ENCODE peak calls at places on chromosome 14, in nine cellular contexts. One of them, this sample, is unnamed.
A peak's percentile ranks its signal among the peaks of the same experiment; 100 is the strongest.

GRCh38 chr14:53791116-53791515 is 165.5 kb downstream of the BMP4 start:
- DNase-seq in right atrium auricular region: no peak
- DNase-seq in activated CD8-positive, alpha-beta memory T cell treated with anti-CD3 and anti-CD28 coated beads, Interleukin-2, amount 10 ng/mL, durations not matched to agents 7 days and 5 days: no peak
- DNase-seq in iPS-NIHi11: no peak
- DNase-seq in uterus: no peak
- DNase-seq in activated naive CD8-positive, alpha-beta T cell treated with anti-CD3 and anti-CD28 coated beads, Interleukin-2, amount 10 ng/mL, durations not matched to agents 7 days and 5 days: no peak
- DNase-seq in CD4-positive, CD25-positive, alpha-beta regulatory T cell: no peak
- DNase-seq in hypothalamus: no peak
- DNase-seq in COR-L47: no peak
- DNase-seq in this sample: no peak

GRCh38 chr14:104843442-104844305 is 21.4 kb upstream of the CEP170B start:
- DNase-seq in COR-L47: no peak
- DNase-seq in uterus: no peak
- DNase-seq in activated naive CD8-positive, alpha-beta T cell treated with anti-CD3 and anti-CD28 coated beads, Interleukin-2, amount 10 ng/mL, durations not matched to agents 7 days and 5 days: no peak
- DNase-seq in iPS-NIHi11: peak; percentile 74
- DNase-seq in activated CD8-positive, alpha-beta memory T cell treated with anti-CD3 and anti-CD28 coated beads, Interleukin-2, amount 10 ng/mL, durations not matched to agents 7 days and 5 days: no peak
- DNase-seq in CD4-positive, CD25-positive, alpha-beta regulatory T cell: no peak
- DNase-seq in hypothalamus: no peak
- DNase-seq in right atrium auricular region: no peak
- DNase-seq in this sample: no peak

GRCh38 chr14:55799523-55800095 is 219.6 kb downstream of the KTN1 start:
- DNase-seq in iPS-NIHi11: no peak
- DNase-seq in hypothalamus: no peak
- DNase-seq in CD4-positive, CD25-positive, alpha-beta regulatory T cell: no peak
- DNase-seq in activated CD8-positive, alpha-beta memory T cell treated with anti-CD3 and anti-CD28 coated beads, Interleukin-2, amount 10 ng/mL, durations not matched to agents 7 days and 5 days: no peak
- DNase-seq in right atrium auricular region: no peak
- DNase-seq in COR-L47: no peak
- DNase-seq in activated naive CD8-positive, alpha-beta T cell treated with anti-CD3 and anti-CD28 coated beads, Interleukin-2, amount 10 ng/mL, durations not matched to agents 7 days and 5 days: no peak
- DNase-seq in uterus: no peak
- DNase-seq in this sample: no peak

GRCh38 chr14:97180304-97181200 is 383.4 kb downstream of the VRK1 start:
- DNase-seq in activated naive CD8-positive, alpha-beta T cell treated with anti-CD3 and anti-CD28 coated beads, Interleukin-2, amount 10 ng/mL, durations not matched to agents 7 days and 5 days: no peak
- DNase-seq in CD4-positive, CD25-positive, alpha-beta regulatory T cell: no peak
- DNase-seq in right atrium auricular region: no peak
- DNase-seq in iPS-NIHi11: no peak
- DNase-seq in hypothalamus: no peak
- DNase-seq in uterus: no peak
- DNase-seq in activated CD8-positive, alpha-beta memory T cell treated with anti-CD3 and anti-CD28 coated beads, Interleukin-2, amount 10 ng/mL, durations not matched to agents 7 days and 5 days: no peak
- DNase-seq in COR-L47: no peak
- DNase-seq in this sample: no peak

GRCh38 chr14:74955229-74955999 is at the start of gene PGF:
- DNase-seq in right atrium auricular region: no peak
- DNase-seq in COR-L47: peak; percentile 23
- DNase-seq in activated CD8-positive, alpha-beta memory T cell treated with anti-CD3 and anti-CD28 coated beads, Interleukin-2, amount 10 ng/mL, durations not matched to agents 7 days and 5 days: peak; percentile 48
- DNase-seq in iPS-NIHi11: peak; percentile 93
- DNase-seq in uterus: peak; percentile 78
- DNase-seq in CD4-positive, CD25-positive, alpha-beta regulatory T cell: no peak
- DNase-seq in hypothalamus: peak; percentile 36
- DNase-seq in activated naive CD8-positive, alpha-beta T cell treated with anti-CD3 and anti-CD28 coated beads, Interleukin-2, amount 10 ng/mL, durations not matched to agents 7 days and 5 days: peak; percentile 58
- DNase-seq in this sample: peak; percentile 41

GRCh38 chr14:42004321-42004720 is 397.6 kb downstream of the LRFN5 start:
- DNase-seq in COR-L47: no peak
- DNase-seq in right atrium auricular region: no peak
- DNase-seq in hypothalamus: no peak
- DNase-seq in iPS-NIHi11: no peak
- DNase-seq in CD4-positive, CD25-positive, alpha-beta regulatory T cell: no peak
- DNase-seq in activated naive CD8-positive, alpha-beta T cell treated with anti-CD3 and anti-CD28 coated beads, Interleukin-2, amount 10 ng/mL, durations not matched to agents 7 days and 5 days: no peak
- DNase-seq in activated CD8-positive, alpha-beta memory T cell treated with anti-CD3 and anti-CD28 coated beads, Interleukin-2, amount 10 ng/mL, durations not matched to agents 7 days and 5 days: no peak
- DNase-seq in uterus: no peak
- DNase-seq in this sample: no peak

GRCh38 chr14:103802353-103802752 is 45.0 kb downstream of the PPP1R13B start:
- DNase-seq in iPS-NIHi11: no peak
- DNase-seq in uterus: no peak
- DNase-seq in CD4-positive, CD25-positive, alpha-beta regulatory T cell: no peak
- DNase-seq in activated CD8-positive, alpha-beta memory T cell treated with anti-CD3 and anti-CD28 coated beads, Interleukin-2, amount 10 ng/mL, durations not matched to agents 7 days and 5 days: no peak
- DNase-seq in COR-L47: no peak
- DNase-seq in right atrium auricular region: no peak
- DNase-seq in activated naive CD8-positive, alpha-beta T cell treated with anti-CD3 and anti-CD28 coated beads, Interleukin-2, amount 10 ng/mL, durations not matched to agents 7 days and 5 days: no peak
- DNase-seq in hypothalamus: no peak
- DNase-seq in this sample: no peak

GRCh38 chr14:35122696-35123387 is 490 bp downstream of the PRORP start:
- DNase-seq in right atrium auricular region: no peak
- DNase-seq in iPS-NIHi11: peak; percentile 46
- DNase-seq in activated naive CD8-positive, alpha-beta T cell treated with anti-CD3 and anti-CD28 coated beads, Interleukin-2, amount 10 ng/mL, durations not matched to agents 7 days and 5 days: no peak
- DNase-seq in hypothalamus: no peak
- DNase-seq in activated CD8-positive, alpha-beta memory T cell treated with anti-CD3 and anti-CD28 coated beads, Interleukin-2, amount 10 ng/mL, durations not matched to agents 7 days and 5 days: no peak
- DNase-seq in CD4-positive, CD25-positive, alpha-beta regulatory T cell: no peak
- DNase-seq in COR-L47: no peak
- DNase-seq in uterus: no peak
- DNase-seq in this sample: no peak

GRCh38 chr14:106657460-106657859 is 1131.1 kb downstream of the TMEM121 start:
- DNase-seq in uterus: no peak
- DNase-seq in activated CD8-positive, alpha-beta memory T cell treated with anti-CD3 and anti-CD28 coated beads, Interleukin-2, amount 10 ng/mL, durations not matched to agents 7 days and 5 days: peak; percentile 61
- DNase-seq in iPS-NIHi11: no peak
- DNase-seq in right atrium auricular region: no peak
- DNase-seq in COR-L47: no peak
- DNase-seq in activated naive CD8-positive, alpha-beta T cell treated with anti-CD3 and anti-CD28 coated beads, Interleukin-2, amount 10 ng/mL, durations not matched to agents 7 days and 5 days: peak; percentile 71
- DNase-seq in CD4-positive, CD25-positive, alpha-beta regulatory T cell: peak; percentile 27
- DNase-seq in hypothalamus: no peak
- DNase-seq in this sample: no peak

GRCh38 chr14:105500036-105500725 is 9.1 kb downstream of the TEDC1 start:
- DNase-seq in activated CD8-positive, alpha-beta memory T cell treated with anti-CD3 and anti-CD28 coated beads, Interleukin-2, amount 10 ng/mL, durations not matched to agents 7 days and 5 days: no peak
- DNase-seq in CD4-positive, CD25-positive, alpha-beta regulatory T cell: no peak
- DNase-seq in activated naive CD8-positive, alpha-beta T cell treated with anti-CD3 and anti-CD28 coated beads, Interleukin-2, amount 10 ng/mL, durations not matched to agents 7 days and 5 days: peak; percentile 28
- DNase-seq in hypothalamus: no peak
- DNase-seq in COR-L47: no peak
- DNase-seq in iPS-NIHi11: no peak
- DNase-seq in right atrium auricular region: no peak
- DNase-seq in uterus: no peak
- DNase-seq in this sample: no peak

GRCh38 chr14:60734465-60735242 is at the start of gene MNAT1:
- DNase-seq in activated CD8-positive, alpha-beta memory T cell treated with anti-CD3 and anti-CD28 coated beads, Interleukin-2, amount 10 ng/mL, durations not matched to agents 7 days and 5 days: peak; percentile 84
- DNase-seq in CD4-positive, CD25-positive, alpha-beta regulatory T cell: peak; percentile 73
- DNase-seq in right atrium auricular region: peak; percentile 81
- DNase-seq in activated naive CD8-positive, alpha-beta T cell treated with anti-CD3 and anti-CD28 coated beads, Interleukin-2, amount 10 ng/mL, durations not matched to agents 7 days and 5 days: peak; percentile 83
- DNase-seq in hypothalamus: peak; percentile 81
- DNase-seq in iPS-NIHi11: peak; percentile 70
- DNase-seq in COR-L47: peak; percentile 72
- DNase-seq in uterus: peak; percentile 79
- DNase-seq in this sample: peak; percentile 84

GRCh38 chr14:80390911-80391310 is 179.6 kb upstream of the DIO2 start:
- DNase-seq in uterus: no peak
- DNase-seq in CD4-positive, CD25-positive, alpha-beta regulatory T cell: no peak
- DNase-seq in right atrium auricular region: no peak
- DNase-seq in iPS-NIHi11: peak; percentile 19
- DNase-seq in activated naive CD8-positive, alpha-beta T cell treated with anti-CD3 and anti-CD28 coated beads, Interleukin-2, amount 10 ng/mL, durations not matched to agents 7 days and 5 days: no peak
- DNase-seq in hypothalamus: no peak
- DNase-seq in activated CD8-positive, alpha-beta memory T cell treated with anti-CD3 and anti-CD28 coated beads, Interleukin-2, amount 10 ng/mL, durations not matched to agents 7 days and 5 days: no peak
- DNase-seq in COR-L47: no peak
- DNase-seq in this sample: no peak

GRCh38 chr14:104805326-104805678 is 4.4 kb downstream of the ZBTB42 start:
- DNase-seq in activated CD8-positive, alpha-beta memory T cell treated with anti-CD3 and anti-CD28 coated beads, Interleukin-2, amount 10 ng/mL, durations not matched to agents 7 days and 5 days: no peak
- DNase-seq in uterus: peak; percentile 55
- DNase-seq in CD4-positive, CD25-positive, alpha-beta regulatory T cell: no peak
- DNase-seq in iPS-NIHi11: peak; percentile 66
- DNase-seq in activated naive CD8-positive, alpha-beta T cell treated with anti-CD3 and anti-CD28 coated beads, Interleukin-2, amount 10 ng/mL, durations not matched to agents 7 days and 5 days: no peak
- DNase-seq in right atrium auricular region: no peak
- DNase-seq in COR-L47: no peak
- DNase-seq in hypothalamus: no peak
- DNase-seq in this sample: no peak

GRCh38 chr14:51507556-51508511 is 143.9 kb upstream of the FRMD6 start:
- DNase-seq in COR-L47: peak; percentile 76
- DNase-seq in iPS-NIHi11: no peak
- DNase-seq in hypothalamus: peak; percentile 76
- DNase-seq in uterus: peak; percentile 81
- DNase-seq in right atrium auricular region: no peak
- DNase-seq in activated CD8-positive, alpha-beta memory T cell treated with anti-CD3 and anti-CD28 coated beads, Interleukin-2, amount 10 ng/mL, durations not matched to agents 7 days and 5 days: no peak
- DNase-seq in activated naive CD8-positive, alpha-beta T cell treated with anti-CD3 and anti-CD28 coated beads, Interleukin-2, amount 10 ng/mL, durations not matched to agents 7 days and 5 days: no peak
- DNase-seq in CD4-positive, CD25-positive, alpha-beta regulatory T cell: no peak
- DNase-seq in this sample: peak; percentile 91

GRCh38 chr14:103101257-103101963 is 6.9 kb downstream of the EXOC3L4 start:
- DNase-seq in uterus: no peak
- DNase-seq in iPS-NIHi11: no peak
- DNase-seq in activated naive CD8-positive, alpha-beta T cell treated with anti-CD3 and anti-CD28 coated beads, Interleukin-2, amount 10 ng/mL, durations not matched to agents 7 days and 5 days: no peak
- DNase-seq in activated CD8-positive, alpha-beta memory T cell treated with anti-CD3 and anti-CD28 coated beads, Interleukin-2, amount 10 ng/mL, durations not matched to agents 7 days and 5 days: no peak
- DNase-seq in COR-L47: no peak
- DNase-seq in CD4-positive, CD25-positive, alpha-beta regulatory T cell: no peak
- DNase-seq in right atrium auricular region: no peak
- DNase-seq in hypothalamus: no peak
- DNase-seq in this sample: no peak

GRCh38 chr14:79510659-79511058 is 700.6 kb downstream of the DIO2 start:
- DNase-seq in uterus: no peak
- DNase-seq in iPS-NIHi11: no peak
- DNase-seq in activated naive CD8-positive, alpha-beta T cell treated with anti-CD3 and anti-CD28 coated beads, Interleukin-2, amount 10 ng/mL, durations not matched to agents 7 days and 5 days: no peak
- DNase-seq in activated CD8-positive, alpha-beta memory T cell treated with anti-CD3 and anti-CD28 coated beads, Interleukin-2, amount 10 ng/mL, durations not matched to agents 7 days and 5 days: no peak
- DNase-seq in hypothalamus: no peak
- DNase-seq in COR-L47: no peak
- DNase-seq in right atrium auricular region: no peak
- DNase-seq in CD4-positive, CD25-positive, alpha-beta regulatory T cell: no peak
- DNase-seq in this sample: no peak

GRCh38 chr14:95675486-95675885 is 10.7 kb upstream of the TCL1B start:
- DNase-seq in activated CD8-positive, alpha-beta memory T cell treated with anti-CD3 and anti-CD28 coated beads, Interleukin-2, amount 10 ng/mL, durations not matched to agents 7 days and 5 days: no peak
- DNase-seq in CD4-positive, CD25-positive, alpha-beta regulatory T cell: no peak
- DNase-seq in right atrium auricular region: no peak
- DNase-seq in uterus: no peak
- DNase-seq in hypothalamus: no peak
- DNase-seq in iPS-NIHi11: no peak
- DNase-seq in COR-L47: peak; percentile 81
- DNase-seq in activated naive CD8-positive, alpha-beta T cell treated with anti-CD3 and anti-CD28 coated beads, Interleukin-2, amount 10 ng/mL, durations not matched to agents 7 days and 5 days: no peak
- DNase-seq in this sample: no peak

GRCh38 chr14:21326972-21327371 is 47.1 kb downstream of the RPGRIP1 start:
- DNase-seq in iPS-NIHi11: no peak
- DNase-seq in activated CD8-positive, alpha-beta memory T cell treated with anti-CD3 and anti-CD28 coated beads, Interleukin-2, amount 10 ng/mL, durations not matched to agents 7 days and 5 days: no peak
- DNase-seq in uterus: no peak
- DNase-seq in hypothalamus: no peak
- DNase-seq in right atrium auricular region: no peak
- DNase-seq in COR-L47: no peak
- DNase-seq in activated naive CD8-positive, alpha-beta T cell treated with anti-CD3 and anti-CD28 coated beads, Interleukin-2, amount 10 ng/mL, durations not matched to agents 7 days and 5 days: no peak
- DNase-seq in CD4-positive, CD25-positive, alpha-beta regulatory T cell: no peak
- DNase-seq in this sample: no peak

GRCh38 chr14:26730929-26731618 is 133.2 kb upstream of the NOVA1 start:
- DNase-seq in uterus: no peak
- DNase-seq in CD4-positive, CD25-positive, alpha-beta regulatory T cell: no peak
- DNase-seq in iPS-NIHi11: peak; percentile 63
- DNase-seq in activated CD8-positive, alpha-beta memory T cell treated with anti-CD3 and anti-CD28 coated beads, Interleukin-2, amount 10 ng/mL, durations not matched to agents 7 days and 5 days: no peak
- DNase-seq in activated naive CD8-positive, alpha-beta T cell treated with anti-CD3 and anti-CD28 coated beads, Interleukin-2, amount 10 ng/mL, durations not matched to agents 7 days and 5 days: no peak
- DNase-seq in hypothalamus: no peak
- DNase-seq in right atrium auricular region: no peak
- DNase-seq in COR-L47: no peak
- DNase-seq in this sample: no peak

GRCh38 chr14:76919811-76920571 is 93.8 kb downstream of the LRRC74A start:
- DNase-seq in CD4-positive, CD25-positive, alpha-beta regulatory T cell: no peak
- DNase-seq in activated CD8-positive, alpha-beta memory T cell treated with anti-CD3 and anti-CD28 coated beads, Interleukin-2, amount 10 ng/mL, durations not matched to agents 7 days and 5 days: no peak
- DNase-seq in hypothalamus: peak; percentile 59
- DNase-seq in right atrium auricular region: no peak
- DNase-seq in iPS-NIHi11: no peak
- DNase-seq in uterus: peak; percentile 49
- DNase-seq in activated naive CD8-positive, alpha-beta T cell treated with anti-CD3 and anti-CD28 coated beads, Interleukin-2, amount 10 ng/mL, durations not matched to agents 7 days and 5 days: peak; percentile 54
- DNase-seq in COR-L47: peak; percentile 93
- DNase-seq in this sample: peak; percentile 90

GRCh38 chr14:37588667-37588955 is 6.4 kb downstream of the FOXA1 start:
- DNase-seq in uterus: no peak
- DNase-seq in hypothalamus: no peak
- DNase-seq in activated CD8-positive, alpha-beta memory T cell treated with anti-CD3 and anti-CD28 coated beads, Interleukin-2, amount 10 ng/mL, durations not matched to agents 7 days and 5 days: no peak
- DNase-seq in activated naive CD8-positive, alpha-beta T cell treated with anti-CD3 and anti-CD28 coated beads, Interleukin-2, amount 10 ng/mL, durations not matched to agents 7 days and 5 days: no peak
- DNase-seq in right atrium auricular region: no peak
- DNase-seq in COR-L47: peak; percentile 65
- DNase-seq in CD4-positive, CD25-positive, alpha-beta regulatory T cell: no peak
- DNase-seq in iPS-NIHi11: no peak
- DNase-seq in this sample: no peak

GRCh38 chr14:75454963-75455546 is 27.2 kb downstream of the JDP2 start:
- DNase-seq in COR-L47: no peak
- DNase-seq in CD4-positive, CD25-positive, alpha-beta regulatory T cell: no peak
- DNase-seq in hypothalamus: no peak
- DNase-seq in right atrium auricular region: peak; percentile 87
- DNase-seq in iPS-NIHi11: no peak
- DNase-seq in activated naive CD8-positive, alpha-beta T cell treated with anti-CD3 and anti-CD28 coated beads, Interleukin-2, amount 10 ng/mL, durations not matched to agents 7 days and 5 days: no peak
- DNase-seq in uterus: peak; percentile 68
- DNase-seq in activated CD8-positive, alpha-beta memory T cell treated with anti-CD3 and anti-CD28 coated beads, Interleukin-2, amount 10 ng/mL, durations not matched to agents 7 days and 5 days: no peak
- DNase-seq in this sample: no peak

GRCh38 chr14:21894003-21894897 is 220.6 kb upstream of the OR4E1 start:
- DNase-seq in right atrium auricular region: no peak
- DNase-seq in CD4-positive, CD25-positive, alpha-beta regulatory T cell: peak; percentile 49
- DNase-seq in activated naive CD8-positive, alpha-beta T cell treated with anti-CD3 and anti-CD28 coated beads, Interleukin-2, amount 10 ng/mL, durations not matched to agents 7 days and 5 days: peak; percentile 54
- DNase-seq in hypothalamus: no peak
- DNase-seq in COR-L47: no peak
- DNase-seq in iPS-NIHi11: peak; percentile 14
- DNase-seq in uterus: no peak
- DNase-seq in activated CD8-positive, alpha-beta memory T cell treated with anti-CD3 and anti-CD28 coated beads, Interleukin-2, amount 10 ng/mL, durations not matched to agents 7 days and 5 days: peak; percentile 69
- DNase-seq in this sample: no peak

This sample was measured in NCI-H1105.